ENCODE peak calls at places on chromosomes 2 and 18, in seven cellular contexts. M is neural progenitor cell; Z is Peyer's patch; Q is thoracic aorta; N is PC-9; U is GM23248; T is CD4-positive, alpha-beta memory T cell. O is an unnamed sample.

GRCh38 chr2:173962583-173963110 is 2.5 kb downstream of the SP3 start:
- DNase-seq in M (no peak), Z (no peak), Q (no peak), N (no peak), U (no peak), T (no peak), O (no peak)

GRCh38 chr2:120833127-120833675 is 97.5 kb downstream of the GLI2 start:
- DNase-seq in M (no peak), Z (no peak), Q (no peak), N (no peak), U (no peak), T (no peak), O (no peak)

GRCh38 chr2:59196511-59196910 is 955.4 kb upstream of the FANCL start:
- DNase-seq in M (no peak), Z (no peak), Q (no peak), N (no peak), U (peak; percentile 3), T (no peak), O (no peak)

GRCh38 chr2:47907097-47907781 is 941 bp upstream of the FBXO11 start:
- DNase-seq in M (peak; percentile 20), Z (peak; percentile 66), Q (no peak), N (no peak), U (peak; percentile 45), T (peak; percentile 77), O (no peak)

GRCh38 chr2:12824304-12824761 is 107.6 kb downstream of the TRIB2 start:
- DNase-seq in M (peak; percentile 11), Z (no peak), Q (no peak), N (peak; percentile 55), U (peak; percentile 51), T (no peak), O (no peak)

GRCh38 chr2:128169094-128169493 is 78.1 kb downstream of the UGGT1 start:
- DNase-seq in M (no peak), Z (no peak), Q (no peak), N (no peak), U (no peak), T (no peak), O (no peak)

GRCh38 chr2:174717273-174717672 is 47.0 kb downstream of the CHRNA1 start:
- DNase-seq in M (no peak), Z (no peak), Q (no peak), N (no peak), U (peak; percentile 50), T (peak; percentile 67), O (no peak)

GRCh38 chr2:112701092-112701491 is 19.7 kb upstream of the NT5DC4 start:
- DNase-seq in M (no peak), Z (peak; percentile 46), Q (no peak), N (no peak), U (no peak), T (no peak), O (no peak)

GRCh38 chr18:23981369-23981768 is 33.2 kb upstream of the TTC39C start:
- DNase-seq in M (peak; percentile 46), Z (peak; percentile 46), Q (no peak), N (no peak), U (no peak), T (no peak), O (no peak)

GRCh38 chr2:16244153-16244965 is 304.0 kb downstream of the MYCN start:
- DNase-seq in M (no peak), Z (no peak), Q (no peak), N (no peak), U (no peak), T (no peak), O (no peak)

GRCh38 chr2:55239656-55240222 is 7.3 kb downstream of the RPS27A start:
- DNase-seq in M (no peak), Z (no peak), Q (no peak), N (no peak), U (no peak), T (no peak), O (no peak)

GRCh38 chr18:22831441-22831904 is 101.7 kb upstream of the RBBP8 start:
- DNase-seq in M (no peak), Z (no peak), Q (no peak), N (peak; percentile 59), U (peak; percentile 87), T (no peak), O (no peak)

GRCh38 chr2:136985044-136985443 is 219.7 kb downstream of the THSD7B start:
- DNase-seq in M (no peak), Z (no peak), Q (no peak), N (no peak), U (peak; percentile 8), T (no peak), O (no peak)

GRCh38 chr2:208407667-208408066 is 1.1 kb downstream of the PTH2R start:
- DNase-seq in M (peak; percentile 43), Z (no peak), Q (no peak), N (no peak), U (peak; percentile 21), T (no peak), O (no peak)

GRCh38 chr18:79578396-79579260 is 101.0 kb upstream of the CTDP1 start:
- DNase-seq in M (no peak), Z (peak; percentile 44), Q (no peak), N (no peak), U (peak; percentile 6), T (no peak), O (no peak)

GRCh38 chr2:164868563-164869419 is 27.2 kb upstream of the COBLL1 start:
- DNase-seq in M (no peak), Z (no peak), Q (no peak), N (no peak), U (peak; percentile 8), T (no peak), O (no peak)

GRCh38 chr2:164890533-164890932 is 48.9 kb upstream of the COBLL1 start:
- DNase-seq in M (no peak), Z (no peak), Q (no peak), N (no peak), U (no peak), T (no peak), O (no peak)

GRCh38 chr2:61950571-61951315 is 45.3 kb downstream of the COMMD1 start:
- DNase-seq in M (no peak), Z (no peak), Q (no peak), N (no peak), U (no peak), T (no peak), O (no peak)

GRCh38 chr2:61948661-61949457 is 43.4 kb downstream of the COMMD1 start:
- DNase-seq in M (no peak), Z (no peak), Q (no peak), N (no peak), U (no peak), T (no peak), O (no peak)

GRCh38 chr2:61951876-61952275 is 46.4 kb downstream of the COMMD1 start:
- DNase-seq in M (no peak), Z (no peak), Q (no peak), N (no peak), U (peak; percentile 40), T (no peak), O (no peak)

GRCh38 chr2:61950133-61950560 is 44.7 kb downstream of the COMMD1 start:
- DNase-seq in M (no peak), Z (no peak), Q (no peak), N (no peak), U (no peak), T (no peak), O (no peak)

GRCh38 chr2:61949458-61950107 is 44.1 kb downstream of the COMMD1 start:
- DNase-seq in M (no peak), Z (no peak), Q (no peak), N (no peak), U (no peak), T (no peak), O (no peak)
- H3K27ac ChIP-seq in M (no peak overlapping the region), Z (no peak overlapping the region), Q (peak overlapping the region; percentile 51), N (no peak overlapping the region), U (no peak overlapping the region), T (no peak overlapping the region), O (no peak overlapping the region)

GRCh38 chr2:241539616-241540374 is 18.8 kb upstream of the BOK start:
- DNase-seq in M (no peak), Z (no peak), Q (no peak), N (no peak), U (no peak), T (no peak), O (no peak)
- H3K27ac ChIP-seq in M (no peak overlapping the region), Z (no peak overlapping the region), Q (no peak overlapping the region), N (no peak overlapping the region), U (no peak overlapping the region), T (no peak overlapping the region), O (no peak overlapping the region)

DNA sequence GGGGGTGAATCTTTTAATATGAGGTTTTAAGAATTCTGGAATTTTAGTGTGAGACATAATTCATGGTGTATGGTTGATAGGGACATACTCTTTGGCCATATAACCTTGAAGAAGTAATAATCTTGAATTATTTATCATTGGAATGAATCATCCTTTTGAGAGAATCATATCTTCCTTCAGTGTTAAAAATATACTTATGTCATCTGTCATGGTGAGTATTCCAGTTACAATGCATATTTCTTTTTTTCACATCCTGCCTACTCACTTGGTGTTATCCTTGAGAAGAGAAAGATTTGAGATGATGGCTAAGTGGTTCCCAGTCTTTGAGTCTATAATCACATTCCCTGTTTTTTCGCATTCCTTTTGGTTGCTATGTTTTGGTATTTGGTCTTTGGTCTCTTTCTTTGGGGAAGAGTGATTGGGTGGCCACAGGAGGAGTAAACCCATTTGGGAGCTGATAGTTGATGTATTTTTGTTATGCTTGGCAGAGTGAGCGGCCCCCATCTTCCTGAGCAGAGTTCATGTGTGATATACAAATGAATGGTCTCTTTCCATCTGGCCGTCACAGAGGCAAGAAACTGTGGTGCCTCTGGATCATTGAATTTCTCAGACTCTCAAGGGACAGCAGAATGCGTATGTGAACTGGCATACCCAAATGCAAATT is 21.6 kb downstream of the ASAP2 start:
- DNase-seq in M (no peak), Z (no peak), Q (no peak), N (no peak), U (peak; percentile 77), T (no peak), O (no peak)
- H3K27ac ChIP-seq in M (no peak overlapping the region), Z (no peak overlapping the region), Q (peak overlapping the region; percentile 96), N (no peak overlapping the region), U (peak overlapping the region; percentile 86), T (no peak overlapping the region), O (no peak overlapping the region)

GRCh38 chr2:85768713-85769112 is 14.9 kb downstream of the ATOH8 start:
- DNase-seq in M (peak; percentile 28), Z (no peak), Q (no peak), N (no peak), U (peak; percentile 42), T (no peak), O (no peak)

GRCh38 chr2:85770786-85771409 is 17.1 kb downstream of the ATOH8 start:
- DNase-seq in M (no peak), Z (no peak), Q (no peak), N (no peak), U (no peak), T (no peak), O (no peak)

GRCh38 chr2:85769236-85769986 is 15.6 kb downstream of the ATOH8 start:
- DNase-seq in M (peak; percentile 59), Z (no peak), Q (no peak), N (no peak), U (peak; percentile 54), T (no peak), O (no peak)

GRCh38 chr2:85770369-85770768 is 16.6 kb downstream of the ATOH8 start:
- DNase-seq in M (no peak), Z (no peak), Q (no peak), N (no peak), U (no peak), T (no peak), O (no peak)

DNA sequence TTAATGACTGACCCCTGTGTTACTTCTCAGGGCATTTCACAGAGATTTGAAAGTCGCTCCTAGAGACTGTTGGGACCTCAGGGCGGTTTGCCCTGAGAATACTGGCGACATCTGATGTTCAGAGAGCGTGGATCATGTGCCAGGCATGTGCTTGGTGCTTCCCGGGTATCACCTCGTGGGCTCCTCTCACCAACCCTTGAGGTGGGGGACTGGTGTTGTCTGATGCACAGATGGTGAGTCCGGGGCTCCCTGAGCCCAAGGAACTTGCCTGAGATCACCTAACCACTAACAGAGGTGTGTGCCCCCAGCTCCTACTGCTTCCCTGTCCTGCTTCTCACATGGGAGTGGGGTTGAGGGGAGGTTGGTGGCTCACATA is 16.2 kb downstream of the ATOH8 start:
- DNase-seq in M (no peak), Z (no peak), Q (no peak), N (no peak), U (no peak), T (no peak), O (no peak)
- H3K27ac ChIP-seq in M (no peak overlapping the region), Z (no peak overlapping the region), Q (peak overlapping the region; percentile 77), N (no peak overlapping the region), U (no peak overlapping the region), T (no peak overlapping the region), O (no peak overlapping the region)